ENCODE peak calls at places on chromosome 16, in four cellular contexts. K, H, P and L are unnamed samples.
A peak's percentile ranks its signal among the peaks of the same experiment; 100 is the strongest.

GRCh38 chr16:51818342-51818944 is 667.4 kb upstream of the SALL1 start:
- DNase-seq in K (peak; percentile 79), H (no peak), P (no peak), L (no peak)

GRCh38 chr16:84379731-84380369 is 11.5 kb downstream of the ATP2C2 start:
- DNase-seq in K (no peak), H (no peak), P (no peak), L (peak; percentile 22)

GRCh38 chr16:75287708-75288107 is 36.3 kb upstream of the BCAR1 start:
- DNase-seq in K (no peak), H (no peak), P (no peak), L (no peak)

GRCh38 chr16:28204211-28204610 is 7.6 kb downstream of the XPO6 start:
- DNase-seq in K (no peak), H (no peak), P (no peak), L (no peak)

GRCh38 chr16:74673876-74674275 is 7.2 kb upstream of the RFWD3 start:
- DNase-seq in K (no peak), H (no peak), P (no peak), L (no peak)

GRCh38 chr16:89723279-89724250 is 2.2 kb downstream of the ZNF276 start:
- DNase-seq in K (no peak), H (peak; percentile 87), P (peak; percentile 89), L (no peak)

GRCh38 chr16:19760336-19761060 is 42.4 kb downstream of the IQCK start:
- DNase-seq in K (no peak), H (no peak), P (no peak), L (no peak)

GRCh38 chr16:59907671-59908070 is 1173.6 kb upstream of the GOT2 start:
- DNase-seq in K (no peak), H (no peak), P (no peak), L (no peak)